ENCODE peak calls at places on chromosomes 16 and 17, in eight cellular contexts. E is heart left ventricle; Y is neural crest cell; T is naive thymus-derived CD8-positive, alpha-beta T cell; X is PC-9; M is fibroblast of mammary gland; G is fibroblast of villous mesenchyme; F is left ventricle myocardium inferior. Z is an unnamed sample.

GRCh38 chr16:21598676-21599157 is 660 bp upstream of the METTL9 start:
- DNase-seq in E (no peak), Y (peak), T (no peak), X (no peak), M (no peak), G (no peak), F (no peak), Z (no peak)

GRCh38 chr17:19341641-19342610 is 20.6 kb downstream of the B9D1 start:
- DNase-seq in E (no peak), Y (no peak), T (no peak), X (no peak), M (no peak), G (peak), F (no peak), Z (no peak)

GRCh38 chr17:42283241-42284019 is 4.9 kb upstream of the STAT5A start:
- DNase-seq in E (peak), Y (no peak), T (no peak), X (no peak), M (no peak), G (no peak), F (no peak), Z (no peak)

GRCh38 chr17:79007504-79008381 is 1.8 kb downstream of the CANT1 start:
- DNase-seq in E (no peak), Y (no peak), T (no peak), X (no peak), M (no peak), G (no peak), F (no peak), Z (no peak)

GRCh38 chr16:4924593-4925378 is 12.2 kb downstream of the PPL start:
- DNase-seq in E (no peak), Y (no peak), T (no peak), X (peak), M (no peak), G (no peak), F (no peak), Z (peak)

GRCh38 chr17:33233855-33234228 is 59.3 kb downstream of the ASIC2 start:
- DNase-seq in E (no peak), Y (no peak), T (no peak), X (no peak), M (peak), G (peak), F (peak), Z (no peak)

GRCh38 chr16:68756250-68757051 is 19.4 kb downstream of the CDH1 start:
- DNase-seq in E (no peak), Y (no peak), T (no peak), X (peak), M (no peak), G (peak), F (no peak), Z (peak)

GRCh38 chr17:15744091-15744676 is 12.1 kb downstream of the TBC1D26 start:
- DNase-seq in E (no peak), Y (no peak), T (no peak), X (no peak), M (no peak), G (no peak), F (no peak), Z (no peak)

GRCh38 chr17:34858941-34859562 is 102.2 kb downstream of the CCT6B start:
- DNase-seq in E (no peak), Y (no peak), T (no peak), X (no peak), M (no peak), G (no peak), F (no peak), Z (no peak)

GRCh38 chr16:2147981-2148671 is at the start of gene RAB26:
- DNase-seq in E (peak), Y (peak), T (peak), X (peak), M (peak), G (peak), F (peak), Z (peak)

GRCh38 chr17:28889996-28890395 is 7.5 kb downstream of the FLOT2 start:
- DNase-seq in E (no peak), Y (no peak), T (no peak), X (no peak), M (no peak), G (no peak), F (no peak), Z (no peak)